ENCODE peak calls at places on chromosome 15, in six cellular contexts. R is lower leg skin, W is ovary, Z is A549, B is HCT116, P is sigmoid colon. S is an unnamed sample.
A peak's percentile ranks its signal among the peaks of the same experiment; 100 is the strongest.

GRCh38 chr15:23564798-23565394 is 578 bp upstream of the MKRN3 start:
- DNase-seq in R (no peak), W (no peak), Z (no peak), B (no peak), P (no peak), S (no peak)

GRCh38 chr15:93035953-93036810 is 52.8 kb downstream of the RGMA start:
- DNase-seq in R (no peak), W (peak; percentile 56), Z (peak; percentile 61), B (peak; percentile 37), P (peak; percentile 69), S (no peak)

GRCh38 chr15:58268746-58269145 is 130.6 kb downstream of the AQP9 start:
- DNase-seq in R (no peak), W (no peak), Z (no peak), B (no peak), P (no peak), S (no peak)

GRCh38 chr15:56719774-56720555 is 13.3 kb downstream of the ZNF280D start:
- DNase-seq in R (no peak), W (no peak), Z (no peak), B (no peak), P (no peak), S (no peak)

GRCh38 chr15:32861741-32862140 is 143.9 kb downstream of the GREM1 start:
- DNase-seq in R (no peak), W (peak; percentile 68), Z (no peak), B (no peak), P (no peak), S (peak; percentile 41)

GRCh38 chr15:76235186-76235826 is 76.0 kb downstream of the ETFA start:
- DNase-seq in R (no peak), W (no peak), Z (peak; percentile 66), B (peak; percentile 19), P (no peak), S (no peak)

GRCh38 chr15:57462391-57462790 is 86.1 kb downstream of the CGNL1 start:
- DNase-seq in R (no peak), W (no peak), Z (no peak), B (no peak), P (no peak), S (no peak)

GRCh38 chr15:64775551-64776401 is at the start of gene RBPMS2:
- DNase-seq in R (no peak), W (peak; percentile 71), Z (peak; percentile 38), B (no peak), P (peak; percentile 74), S (peak; percentile 57)

GRCh38 chr15:39034816-39035215 is 470.2 kb upstream of the RASGRP1 start:
- DNase-seq in R (no peak), W (no peak), Z (no peak), B (no peak), P (no peak), S (no peak)

GRCh38 chr15:95760508-95760907 is 570.0 kb upstream of the NR2F2 start:
- DNase-seq in R (no peak), W (peak; percentile 86), Z (peak; percentile 68), B (no peak), P (no peak), S (no peak)

GRCh38 chr15:101357333-101357732 is 62.3 kb upstream of the SNRPA1 start:
- DNase-seq in R (no peak), W (no peak), Z (no peak), B (no peak), P (no peak), S (no peak)

GRCh38 chr15:64536244-64536836 is 76.0 kb downstream of the ZNF609 start:
- DNase-seq in R (no peak), W (no peak), Z (peak; percentile 74), B (peak; percentile 79), P (no peak), S (no peak)

GRCh38 chr15:92538115-92538514 is 117.5 kb downstream of the FAM174B start:
- DNase-seq in R (no peak), W (no peak), Z (no peak), B (no peak), P (no peak), S (no peak)

GRCh38 chr15:29143909-29144308 is 125.7 kb downstream of the NSMCE3 start:
- DNase-seq in R (no peak), W (no peak), Z (no peak), B (no peak), P (no peak), S (no peak)

GRCh38 chr15:31498756-31499155 is 172.1 kb downstream of the KLF13 start:
- DNase-seq in R (no peak), W (no peak), Z (no peak), B (no peak), P (no peak), S (no peak)

GRCh38 chr15:101469520-101470288 is 19.8 kb downstream of the PCSK6 start:
- DNase-seq in R (no peak), W (peak; percentile 51), Z (no peak), B (no peak), P (peak; percentile 52), S (no peak)

GRCh38 chr15:101542306-101543025 is 53.0 kb upstream of the PCSK6 start:
- DNase-seq in R (peak; percentile 39), W (no peak), Z (no peak), B (no peak), P (peak; percentile 62), S (no peak)

GRCh38 chr15:66356359-66357236 is at the start of gene TIPIN:
- DNase-seq in R (peak; percentile 90), W (peak; percentile 99), Z (peak; percentile 98), B (peak; percentile 91), P (peak; percentile 98), S (peak; percentile 97)
- TF ChIP-seq POLR2A in R (no peak), W (peak; percentile 44), Z (peak; percentile 89), B (peak; percentile 91), P (no peak), S (no peak)

DNA sequence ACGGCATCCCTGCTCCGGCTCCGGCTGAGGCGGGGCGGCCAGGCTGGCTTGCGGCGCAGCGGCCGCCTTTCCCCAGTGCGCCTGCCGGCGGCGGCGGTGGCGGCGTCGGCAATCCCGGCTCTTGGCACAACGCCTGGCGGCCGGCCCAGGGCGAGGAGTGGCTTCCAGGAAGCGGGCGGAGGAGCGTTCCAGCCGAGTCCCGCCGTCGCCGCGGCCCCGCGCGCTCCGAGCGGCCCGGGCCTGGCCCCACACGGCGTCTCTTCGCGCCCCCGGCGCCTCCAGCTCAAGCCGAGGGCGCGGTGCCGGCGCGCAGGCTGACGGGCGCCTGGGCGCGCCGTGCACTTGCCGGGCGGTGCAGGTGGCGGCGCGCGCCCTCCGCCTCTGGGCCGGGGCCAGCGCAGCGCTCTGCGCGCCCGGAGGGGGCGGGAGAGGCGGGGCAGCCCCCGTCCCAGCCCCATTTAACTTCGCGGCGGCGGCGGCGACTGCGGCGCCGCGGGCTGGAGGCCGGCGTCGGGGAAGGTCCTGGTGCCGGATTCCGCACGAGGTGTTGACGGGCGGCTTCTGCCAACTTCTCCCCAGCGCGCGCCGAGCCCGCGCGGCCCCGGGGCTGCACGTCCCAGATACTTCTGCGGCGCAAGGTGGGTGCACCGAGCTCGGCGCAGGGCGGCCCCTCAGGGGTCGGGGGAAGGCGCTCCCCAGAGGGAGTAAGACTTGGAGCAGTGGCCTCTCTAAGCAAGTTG is at the start of gene ADAMTSL3:
- DNase-seq in R (no peak), W (peak; percentile 78), Z (peak; percentile 49), B (no peak), P (peak; percentile 92), S (peak; percentile 79)
- TF ChIP-seq POLR2A in R (no peak), W (no peak), Z (no peak), B (no peak), P (no peak), S (no peak)

GRCh38 chr15:83904107-83904720 is 250.3 kb downstream of the ADAMTSL3 start:
- DNase-seq in R (no peak), W (peak; percentile 43), Z (no peak), B (no peak), P (peak; percentile 84), S (peak; percentile 68)
- TF ChIP-seq POLR2A in R (no peak), W (no peak), Z (no peak), B (no peak), P (no peak), S (no peak)

GRCh38 chr15:67480741-67481140 is 40.2 kb upstream of the C15orf61 start:
- DNase-seq in R (no peak), W (no peak), Z (no peak), B (no peak), P (no peak), S (no peak)

GRCh38 chr15:67479781-67480180 is 41.1 kb upstream of the C15orf61 start:
- DNase-seq in R (no peak), W (no peak), Z (no peak), B (no peak), P (no peak), S (no peak)

DNA sequence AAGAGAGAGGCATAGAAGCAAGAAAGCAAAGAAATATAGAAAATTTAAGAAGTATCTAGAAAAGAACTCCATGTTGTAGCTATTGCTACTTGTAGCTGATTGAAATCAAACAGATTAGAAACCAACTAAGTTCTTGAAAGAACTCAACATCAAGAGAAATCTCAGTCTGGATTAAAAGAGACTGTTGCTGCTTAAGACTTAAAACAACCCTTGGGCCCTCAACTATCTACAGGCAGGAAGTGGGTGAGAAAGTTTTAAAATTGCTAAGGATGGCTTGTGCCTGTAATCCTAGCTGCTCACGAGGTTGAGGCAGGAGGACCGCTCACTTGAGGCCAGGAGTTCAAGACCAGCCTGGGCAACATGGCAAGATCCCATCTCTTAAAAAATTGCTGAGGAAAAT is 39.3 kb upstream of the C15orf61 start:
- DNase-seq in R (no peak), W (no peak), Z (no peak), B (no peak), P (no peak), S (no peak)
- TF ChIP-seq POLR2A in R (no peak), W (no peak), Z (no peak), B (no peak), P (no peak), S (no peak)

S was measured in uterus.